ENCODE peak calls at places on chromosomes 7 and 10, in four cellular contexts. B is neuronal stem cell; P is NCI-H82; U is stimulated activated CD8-positive, alpha-beta memory T cell treated with anti-CD3 and anti-CD28 coated beads, Interleukin-15, amount 100 ng/mL, for 24 hours. M is an unnamed sample.

GRCh38 chr7:71019703-71020102 is 112.2 kb upstream of the GALNT17 start:
- DNase-seq in B (no peak), P (no peak), U (no peak), M (no peak)

GRCh38 chr10:128462026-128462425 is 335.8 kb upstream of the MKI67 start:
- DNase-seq in B (no peak), P (no peak), U (no peak), M (no peak)

GRCh38 chr7:68206946-68207485 is 1210.4 kb downstream of the TYW1 start:
- DNase-seq in B (no peak), P (no peak), U (no peak), M (no peak)

GRCh38 chr10:44911081-44911540 is at the start of gene TMEM72:
- DNase-seq in B (no peak), P (no peak), U (no peak), M (no peak)

GRCh38 chr7:4815121-4815520 is 39.7 kb downstream of the AP5Z1 start:
- DNase-seq in B (no peak), P (no peak), U (no peak), M (no peak)

GRCh38 chr10:43068136-43068395 is 8.8 kb upstream of the RET start:
- DNase-seq in B (no peak), P (no peak), U (no peak), M (no peak)

GRCh38 chr10:49231421-49231820 is 43.2 kb upstream of the TMEM273 start:
- DNase-seq in B (no peak), P (no peak), U (no peak), M (no peak)

GRCh38 chr7:151790095-151790825 is 86.7 kb downstream of the PRKAG2 start:
- DNase-seq in B (no peak), P (no peak), U (no peak), M (no peak)

GRCh38 chr10:44990965-44991364 is 9.8 kb upstream of the ZNF22 start:
- DNase-seq in B (no peak), P (no peak), U (no peak), M (no peak)

GRCh38 chr7:91559947-91560346 is 295.7 kb downstream of the FZD1 start:
- DNase-seq in B (no peak), P (no peak), U (no peak), M (no peak)

GRCh38 chr10:53222806-53223205 is 450.2 kb upstream of the MBL2 start:
- DNase-seq in B (no peak), P (no peak), U (no peak), M (no peak)

GRCh38 chr7:101936612-101937231 is 119.3 kb downstream of the CUX1 start:
- DNase-seq in B (no peak), P (no peak), U (no peak), M (no peak)

GRCh38 chr7:150910996-150911422 is 58.7 kb downstream of the AOC1 start:
- DNase-seq in B (no peak), P (no peak), U (no peak), M (no peak)

GRCh38 chr7:2307690-2308107 is 6.5 kb downstream of the SNX8 start:
- DNase-seq in B (no peak), P (no peak), U (no peak), M (no peak)

GRCh38 chr7:131293018-131293417 is 34.7 kb upstream of the MKLN1 start:
- DNase-seq in B (no peak), P (no peak), U (no peak), M (no peak)

GRCh38 chr7:23471090-23471859 is 984 bp upstream of the IGF2BP3 start:
- DNase-seq in B (peak; percentile 92), P (peak; percentile 97), U (no peak), M (no peak)

GRCh38 chr7:54858008-54858692 is 99.1 kb upstream of the SEC61G start:
- DNase-seq in B (peak; percentile 35), P (no peak), U (no peak), M (no peak)